ENCODE peak calls at places on chromosome 7, in four cellular contexts. T is K562, Y is WTC11, U is GM12891. H is an unnamed sample.

GRCh38 chr7:122100021-122100420 is 44.0 kb downstream of the AASS start:
- DNase-seq in T (no peak), U (no peak), Y (no peak), H (no peak)

GRCh38 chr7:954330-955238 is at the start of gene ADAP1:
- DNase-seq in T (peak; percentile 62), Y (peak; percentile 42), U (peak; percentile 75), H (peak; percentile 73)

GRCh38 chr7:142801601-142802295 is 31.0 kb downstream of the PRSS2 start:
- DNase-seq in Y (no peak), T (no peak), U (no peak), H (no peak)

GRCh38 chr7:129247087-129247486 is 22.3 kb downstream of the AHCYL2 start:
- DNase-seq in Y (no peak), T (no peak), U (no peak), H (no peak)

GRCh38 chr7:15686209-15686956 is at the start of gene MEOX2:
- DNase-seq in Y (peak; percentile 43), U (no peak), T (no peak), H (no peak)

GRCh38 chr7:50314778-50315177 is 10.3 kb downstream of the IKZF1 start:
- DNase-seq in T (no peak), Y (no peak), U (no peak), H (no peak)

GRCh38 chr7:111954056-111954455 is 252.1 kb downstream of the DOCK4 start:
- DNase-seq in T (no peak), Y (no peak), U (no peak), H (no peak)

GRCh38 chr7:100825215-100825671 is 2.1 kb downstream of the EPHB4 start:
- DNase-seq in Y (no peak), U (no peak), T (no peak), H (no peak)

GRCh38 chr7:20076835-20077234 is 140.3 kb downstream of the MACC1 start:
- DNase-seq in T (no peak), Y (no peak), U (no peak), H (no peak)

GRCh38 chr7:155794196-155794595 is 18.1 kb downstream of the SHH start:
- DNase-seq in U (no peak), T (no peak), Y (no peak), H (no peak)

GRCh38 chr7:130390486-130390885 is 10.2 kb downstream of the CPA1 start:
- DNase-seq in U (no peak), Y (no peak), T (no peak), H (no peak)

GRCh38 chr7:130500910-130501309 is 9.0 kb downstream of the MEST start:
- DNase-seq in U (no peak), T (no peak), Y (no peak), H (no peak)

GRCh38 chr7:28666144-28666543 is 253.8 kb downstream of the CREB5 start:
- DNase-seq in U (no peak), Y (no peak), T (no peak), H (no peak)

GRCh38 chr7:43674559-43675436 is 54.5 kb downstream of the COA1 start:
- DNase-seq in T (peak; percentile 29), U (no peak), Y (no peak), H (no peak)

GRCh38 chr7:157309990-157310668 is 26.7 kb upstream of the DNAJB6 start:
- DNase-seq in U (no peak), Y (peak; percentile 76), T (no peak), H (no peak)

GRCh38 chr7:80833289-80834104 is 85.4 kb downstream of the SEMA3C start:
- DNase-seq in T (no peak), Y (no peak), U (no peak), H (peak; percentile 17)

GRCh38 chr7:40698214-40698920 is 563.6 kb downstream of the SUGCT start:
- DNase-seq in T (no peak), Y (no peak), U (no peak), H (no peak)

GRCh38 chr7:117479480-117480224 is at the start of gene CFTR:
- DNase-seq in Y (peak; percentile 70), T (no peak), U (no peak), H (no peak)

GRCh38 chr7:149281508-149282330 is 19.7 kb downstream of the ZNF783 start:
- DNase-seq in U (no peak), Y (no peak), T (no peak), H (no peak)

GRCh38 chr7:14902589-14902963 is at the start of gene DGKB:
- DNase-seq in U (no peak), Y (peak; percentile 25), T (no peak), H (peak; percentile 27)

GRCh38 chr7:45921699-45922519 is 837 bp upstream of the IGFBP3 start:
- DNase-seq in T (peak; percentile 33), U (no peak), Y (peak; percentile 80), H (peak; percentile 54)

GRCh38 chr7:92625617-92626016 is 35.4 kb upstream of the FAM133B start:
- DNase-seq in T (no peak), Y (no peak), U (no peak), H (no peak)

GRCh38 chr7:102264367-102264891 is 22.2 kb upstream of the SH2B2 start:
- DNase-seq in Y (no peak), U (no peak), T (peak; percentile 78), H (no peak)

GRCh38 chr7:45697576-45698136 is 123.5 kb downstream of the ADCY1 start:
- DNase-seq in T (no peak), Y (peak; percentile 1), U (no peak), H (no peak)

GRCh38 chr7:76400248-76400647 is 9.2 kb downstream of the SSC4D start:
- DNase-seq in Y (no peak), T (no peak), U (no peak), H (no peak)

GRCh38 chr7:112540839-112541577 is 60.2 kb downstream of the LSMEM1 start:
- DNase-seq in Y (no peak), T (no peak), U (no peak), H (no peak)

GRCh38 chr7:38411404-38411803 is 138.0 kb upstream of the TARP start:
- DNase-seq in T (no peak), Y (no peak), U (no peak), H (peak; percentile 20)

GRCh38 chr7:104198673-104199278 is 9.0 kb downstream of the ORC5 start:
- DNase-seq in Y (no peak), U (no peak), T (no peak), H (no peak)

GRCh38 chr7:650339-651031 is 76.0 kb upstream of the DNAAF5 start:
- DNase-seq in Y (no peak), U (no peak), T (no peak), H (no peak)

GRCh38 chr7:124284937-124285336 is 252.1 kb upstream of the TMEM229A start:
- DNase-seq in T (no peak), U (no peak), Y (no peak), H (no peak)

GRCh38 chr7:131249003-131249402 is 78.7 kb upstream of the MKLN1 start:
- DNase-seq in U (no peak), T (no peak), Y (no peak), H (no peak)

GRCh38 chr7:101927389-101928306 is 110.2 kb downstream of the CUX1 start:
- DNase-seq in U (no peak), Y (no peak), T (no peak), H (no peak)

GRCh38 chr7:28296571-28297483 is 115.5 kb upstream of the CREB5 start:
- DNase-seq in T (peak; percentile 18), U (no peak), Y (peak; percentile 71), H (peak; percentile 49)

GRCh38 chr7:157785486-157786186 is 448.8 kb downstream of the DNAJB6 start:
- DNase-seq in U (no peak), T (no peak), Y (no peak), H (no peak)

GRCh38 chr7:98956469-98956868 is 78.1 kb downstream of the TRRAP start:
- DNase-seq in Y (no peak), T (no peak), U (no peak), H (no peak)